ENCODE peak calls at places on chromosomes 12 and 14, in nine cellular contexts. Z is cardiac muscle cell, W is Daoy, D is T-helper 17 cell, S is GM23338, U is HepG2, Q is hepatocyte, K is A549, Y is progenitor cell of endocrine pancreas. H is an unnamed sample.

GRCh38 chr14:93280743-93281142 is 52.1 kb downstream of the BTBD7 start:
- DNase-seq in Q (no peak), Z (no peak), D (no peak), K (no peak), Y (no peak), S (no peak), U (peak), W (no peak), H (no peak)

GRCh38 chr12:5556033-5556614 is 124.2 kb downstream of the NTF3 start:
- DNase-seq in Q (no peak), U (no peak), Y (no peak), D (no peak), W (no peak), S (peak), K (peak), Z (no peak), H (peak)

GRCh38 chr12:131060011-131060703 is 106.5 kb downstream of the ADGRD1 start:
- DNase-seq in W (no peak), S (no peak), Y (no peak), Z (no peak), Q (no peak), K (no peak), D (no peak), U (no peak), H (no peak)

GRCh38 chr12:45329238-45329637 is 113.3 kb downstream of the ANO6 start:
- DNase-seq in K (no peak), Y (no peak), Q (no peak), U (no peak), W (no peak), S (no peak), D (no peak), Z (peak), H (no peak)

GRCh38 chr14:32202468-32202865 is 602 bp downstream of the RNU6-8 start:
- DNase-seq in Z (no peak), S (peak), U (peak), D (no peak), K (peak), Y (no peak), Q (peak), W (peak), H (peak)

GRCh38 chr12:2613674-2614073 is 181.1 kb upstream of the FKBP4 start:
- DNase-seq in S (no peak), Q (peak), D (no peak), W (peak), K (peak), U (no peak), Y (no peak), Z (peak), H (no peak)

GRCh38 chr12:116122639-116123038 is 154.9 kb downstream of the MED13L start:
- DNase-seq in D (no peak), U (no peak), S (no peak), Z (no peak), K (no peak), Q (no peak), Y (no peak), W (no peak), H (no peak)

GRCh38 chr12:103928736-103929050 is 1.5 kb upstream of the HSP90B1 start:
- DNase-seq in Z (no peak), Y (no peak), Q (peak), W (no peak), K (no peak), S (peak), D (peak), U (no peak), H (no peak)

GRCh38 chr12:127241056-127241830 is 1025.7 kb upstream of the TMEM132C start:
- DNase-seq in Y (no peak), K (no peak), W (peak), U (no peak), S (no peak), Z (peak), D (no peak), Q (peak), H (no peak)

GRCh38 chr12:13024151-13024946 is 19.8 kb upstream of the FAM234B start:
- DNase-seq in U (peak), Q (peak), W (peak), Z (peak), K (peak), D (no peak), Y (no peak), S (peak), H (no peak)

GRCh38 chr12:46266869-46267617 is 1.8 kb downstream of the SLC38A1 start:
- DNase-seq in W (peak), K (peak), Q (peak), Y (peak), Z (peak), D (peak), U (peak), S (peak), H (no peak)

GRCh38 chr14:61588419-61588901 is 106.9 kb upstream of the HIF1A start:
- DNase-seq in K (no peak), D (no peak), W (peak), S (no peak), Q (no peak), Y (no peak), Z (peak), U (no peak), H (no peak)

GRCh38 chr14:98594156-98594555 is 677.8 kb downstream of the BCL11B start:
- DNase-seq in U (no peak), D (no peak), W (no peak), S (no peak), Y (no peak), Z (no peak), Q (no peak), K (no peak), H (no peak)

GRCh38 chr12:130375888-130376287 is 38.2 kb downstream of the PIWIL1 start:
- DNase-seq in Y (no peak), Z (no peak), Q (no peak), W (peak), U (no peak), K (no peak), D (no peak), S (no peak), H (no peak)

GRCh38 chr14:75280448-75280830 is 1.8 kb downstream of the FOS start:
- DNase-seq in Z (no peak), Y (no peak), S (no peak), U (no peak), D (no peak), Q (no peak), W (no peak), K (no peak), H (no peak)

GRCh38 chr12:54146506-54147145 is 42.2 kb downstream of the SMUG1 start:
- DNase-seq in D (no peak), K (no peak), U (no peak), Y (no peak), S (no peak), W (no peak), Z (no peak), Q (no peak), H (no peak)

GRCh38 chr12:95201056-95201670 is 16.1 kb downstream of the FGD6 start:
- DNase-seq in U (no peak), Z (peak), D (no peak), Y (no peak), W (peak), S (no peak), K (peak), Q (no peak), H (no peak)

GRCh38 chr12:80892597-80893445 is 44.9 kb downstream of the LIN7A start:
- DNase-seq in W (peak), Q (no peak), Z (no peak), D (no peak), Y (no peak), U (no peak), S (no peak), K (no peak), H (no peak)

GRCh38 chr12:106919910-106920544 is 35.7 kb upstream of the TMEM263 start:
- DNase-seq in D (no peak), W (peak), Q (peak), K (peak), S (peak), U (peak), Z (peak), Y (no peak), H (no peak)

GRCh38 chr12:75137896-75138295 is 71.7 kb downstream of the KCNC2 start:
- DNase-seq in S (no peak), Y (no peak), Q (no peak), K (no peak), U (no peak), W (no peak), Z (no peak), D (no peak), H (no peak)

GRCh38 chr12:124588689-124589318 is 21.4 kb upstream of the NCOR2 start:
- DNase-seq in S (no peak), Y (no peak), K (no peak), Z (peak), Q (no peak), W (peak), D (no peak), U (no peak), H (no peak)

GRCh38 chr12:104049278-104050257 is at the start of gene GLT8D2:
- DNase-seq in Q (peak), Y (no peak), Z (peak), W (peak), U (no peak), K (no peak), D (no peak), S (peak), H (no peak)

GRCh38 chr12:1517007-1517406 is 77.4 kb downstream of the FBXL14 start:
- DNase-seq in U (peak), Y (no peak), W (peak), K (peak), D (no peak), S (peak), Z (peak), Q (no peak), H (no peak)

GRCh38 chr14:45651906-45652305 is 398.9 kb upstream of the MIS18BP1 start:
- DNase-seq in Z (no peak), K (no peak), Y (no peak), D (no peak), W (no peak), U (no peak), S (no peak), Q (no peak), H (no peak)

GRCh38 chr12:119669744-119670472 is 2.0 kb downstream of the PRKAB1 start:
- DNase-seq in Z (no peak), K (no peak), Q (peak), D (no peak), U (peak), W (peak), S (no peak), Y (no peak), H (no peak)

GRCh38 chr12:92624236-92624635 is 78.6 kb upstream of the PLEKHG7 start:
- DNase-seq in Y (no peak), S (no peak), U (no peak), Z (peak), W (peak), K (peak), D (no peak), Q (no peak), H (no peak)

GRCh38 chr12:46402861-46403731 is 30.5 kb upstream of the SLC38A2 start:
- DNase-seq in Q (no peak), K (no peak), Y (no peak), Z (no peak), D (no peak), U (peak), S (no peak), W (peak), H (no peak)

GRCh38 chr12:2248901-2249381 is 196.2 kb downstream of the CACNA1C start:
- DNase-seq in D (no peak), Z (no peak), W (peak), S (no peak), K (no peak), Y (no peak), Q (no peak), U (no peak), H (no peak)

GRCh38 chr14:99860219-99860618 is 67.0 kb downstream of the EML1 start:
- DNase-seq in K (no peak), Z (no peak), Q (no peak), D (no peak), U (no peak), S (no peak), Y (no peak), W (no peak), H (no peak)

GRCh38 chr12:64670856-64671639 is 60.8 kb downstream of the RASSF3 start:
- DNase-seq in W (peak), Y (no peak), D (no peak), U (no peak), S (no peak), Q (no peak), K (peak), Z (peak), H (no peak)

GRCh38 chr14:54691525-54692260 is 124.8 kb downstream of the SAMD4A start:
- DNase-seq in W (peak), D (peak), Q (peak), Z (peak), U (peak), Y (peak), K (peak), S (peak), H (peak)

GRCh38 chr12:117551698-117552097 is 190.3 kb upstream of the NOS1 start:
- DNase-seq in Q (no peak), Y (no peak), U (no peak), D (no peak), S (no peak), K (no peak), Z (no peak), W (no peak), H (no peak)

GRCh38 chr14:95267306-95267705 is 52.4 kb downstream of the CLMN start:
- DNase-seq in S (no peak), Q (no peak), W (peak), D (no peak), Z (no peak), K (no peak), U (no peak), Y (no peak), H (no peak)

GRCh38 chr12:103197725-103198388 is 240.4 kb downstream of the ASCL1 start:
- DNase-seq in D (no peak), Y (no peak), U (no peak), Q (no peak), S (peak), Z (no peak), W (no peak), K (no peak), H (no peak)

GRCh38 chr14:99592394-99592793 is 11.6 kb downstream of the CCDC85C start:
- DNase-seq in W (no peak), Y (no peak), U (no peak), Q (no peak), K (no peak), Z (no peak), S (no peak), D (no peak), H (no peak)

GRCh38 chr14:105051182-105052109 is 13.8 kb downstream of the GPR132 start:
- DNase-seq in S (no peak), Z (no peak), U (no peak), Y (no peak), Q (no peak), K (no peak), D (no peak), W (no peak), H (no peak)

GRCh38 chr12:124423683-124424515 is 129.0 kb downstream of the RFLNA start:
- DNase-seq in S (no peak), K (no peak), Y (no peak), U (no peak), W (no peak), Q (no peak), Z (no peak), D (no peak), H (no peak)